ENCODE peak calls at places on chromosomes 5 and 9, in four cellular contexts. One of them, this sample, is unnamed.

GRCh38 chr9:136947955-136948510 is 3.0 kb downstream of the C8G start:
- DNase-seq in fibroblast of the aortic adventitia: peak
- DNase-seq in substantia nigra: peak
- DNase-seq in stimulated activated CD4-positive, alpha-beta T cell treated with anti-CD3 and anti-CD28 coated beads, TNF-alpha, amount 100 ng/mL, for 4 hours: no peak
- DNase-seq in this sample: no peak

GRCh38 chr5:68290260-68290674 is 74.7 kb downstream of the PIK3R1 start:
- DNase-seq in stimulated activated CD4-positive, alpha-beta T cell treated with anti-CD3 and anti-CD28 coated beads, TNF-alpha, amount 100 ng/mL, for 4 hours: no peak
- DNase-seq in substantia nigra: no peak
- DNase-seq in fibroblast of the aortic adventitia: peak
- DNase-seq in this sample: peak

GRCh38 chr5:138408023-138408422 is 30.8 kb upstream of the REEP2 start:
- DNase-seq in fibroblast of the aortic adventitia: no peak
- DNase-seq in substantia nigra: no peak
- DNase-seq in stimulated activated CD4-positive, alpha-beta T cell treated with anti-CD3 and anti-CD28 coated beads, TNF-alpha, amount 100 ng/mL, for 4 hours: no peak
- DNase-seq in this sample: no peak

GRCh38 chr5:127564002-127564769 is 46.7 kb downstream of the PRRC1 start:
- DNase-seq in stimulated activated CD4-positive, alpha-beta T cell treated with anti-CD3 and anti-CD28 coated beads, TNF-alpha, amount 100 ng/mL, for 4 hours: peak
- DNase-seq in substantia nigra: no peak
- DNase-seq in fibroblast of the aortic adventitia: peak
- DNase-seq in this sample: peak

GRCh38 chr9:126503333-126504085 is 110.2 kb upstream of the LMX1B start:
- DNase-seq in substantia nigra: no peak
- DNase-seq in fibroblast of the aortic adventitia: no peak
- DNase-seq in stimulated activated CD4-positive, alpha-beta T cell treated with anti-CD3 and anti-CD28 coated beads, TNF-alpha, amount 100 ng/mL, for 4 hours: no peak
- DNase-seq in this sample: peak

GRCh38 chr5:40578501-40579451 is 100.9 kb upstream of the PTGER4 start:
- DNase-seq in fibroblast of the aortic adventitia: no peak
- DNase-seq in substantia nigra: no peak
- DNase-seq in stimulated activated CD4-positive, alpha-beta T cell treated with anti-CD3 and anti-CD28 coated beads, TNF-alpha, amount 100 ng/mL, for 4 hours: no peak
- DNase-seq in this sample: peak

GRCh38 chr5:16864566-16864965 is 71.5 kb downstream of the MYO10 start:
- DNase-seq in fibroblast of the aortic adventitia: peak
- DNase-seq in stimulated activated CD4-positive, alpha-beta T cell treated with anti-CD3 and anti-CD28 coated beads, TNF-alpha, amount 100 ng/mL, for 4 hours: no peak
- DNase-seq in substantia nigra: no peak
- DNase-seq in this sample: peak

GRCh38 chr9:18566125-18566524 is 92.2 kb downstream of the ADAMTSL1 start:
- DNase-seq in substantia nigra: no peak
- DNase-seq in fibroblast of the aortic adventitia: peak
- DNase-seq in stimulated activated CD4-positive, alpha-beta T cell treated with anti-CD3 and anti-CD28 coated beads, TNF-alpha, amount 100 ng/mL, for 4 hours: no peak
- DNase-seq in this sample: peak

GRCh38 chr5:164505791-164506190 is 1000.4 kb downstream of the MAT2B start:
- DNase-seq in stimulated activated CD4-positive, alpha-beta T cell treated with anti-CD3 and anti-CD28 coated beads, TNF-alpha, amount 100 ng/mL, for 4 hours: no peak
- DNase-seq in fibroblast of the aortic adventitia: no peak
- DNase-seq in substantia nigra: no peak
- DNase-seq in this sample: no peak

GRCh38 chr5:78795757-78796156 is 147.2 kb upstream of the LHFPL2 start:
- DNase-seq in stimulated activated CD4-positive, alpha-beta T cell treated with anti-CD3 and anti-CD28 coated beads, TNF-alpha, amount 100 ng/mL, for 4 hours: no peak
- DNase-seq in substantia nigra: no peak
- DNase-seq in fibroblast of the aortic adventitia: peak
- DNase-seq in this sample: peak

GRCh38 chr9:14198544-14199510 is 115.1 kb downstream of the NFIB start:
- DNase-seq in fibroblast of the aortic adventitia: peak
- DNase-seq in stimulated activated CD4-positive, alpha-beta T cell treated with anti-CD3 and anti-CD28 coated beads, TNF-alpha, amount 100 ng/mL, for 4 hours: no peak
- DNase-seq in substantia nigra: no peak
- DNase-seq in this sample: peak

GRCh38 chr9:19456996-19457693 is 48.3 kb downstream of the ACER2 start:
- DNase-seq in stimulated activated CD4-positive, alpha-beta T cell treated with anti-CD3 and anti-CD28 coated beads, TNF-alpha, amount 100 ng/mL, for 4 hours: peak
- DNase-seq in fibroblast of the aortic adventitia: peak
- DNase-seq in substantia nigra: no peak
- DNase-seq in this sample: peak

GRCh38 chr5:501833-502184 is 22.4 kb downstream of the SLC9A3 start:
- DNase-seq in stimulated activated CD4-positive, alpha-beta T cell treated with anti-CD3 and anti-CD28 coated beads, TNF-alpha, amount 100 ng/mL, for 4 hours: no peak
- DNase-seq in fibroblast of the aortic adventitia: peak
- DNase-seq in substantia nigra: no peak
- DNase-seq in this sample: no peak

GRCh38 chr9:34437006-34437925 is 21.1 kb downstream of the FAM219A start:
- DNase-seq in fibroblast of the aortic adventitia: peak
- DNase-seq in substantia nigra: no peak
- DNase-seq in stimulated activated CD4-positive, alpha-beta T cell treated with anti-CD3 and anti-CD28 coated beads, TNF-alpha, amount 100 ng/mL, for 4 hours: peak
- DNase-seq in this sample: peak

GRCh38 chr5:107670028-107670926 is 460 bp downstream of the EFNA5 start:
- DNase-seq in substantia nigra: no peak
- DNase-seq in stimulated activated CD4-positive, alpha-beta T cell treated with anti-CD3 and anti-CD28 coated beads, TNF-alpha, amount 100 ng/mL, for 4 hours: no peak
- DNase-seq in fibroblast of the aortic adventitia: peak
- DNase-seq in this sample: peak

GRCh38 chr9:83199240-83199639 is 136.3 kb upstream of the RASEF start:
- DNase-seq in fibroblast of the aortic adventitia: peak
- DNase-seq in substantia nigra: no peak
- DNase-seq in stimulated activated CD4-positive, alpha-beta T cell treated with anti-CD3 and anti-CD28 coated beads, TNF-alpha, amount 100 ng/mL, for 4 hours: no peak
- DNase-seq in this sample: peak

GRCh38 chr9:36486933-36487481 is 85.7 kb upstream of the MELK start:
- DNase-seq in stimulated activated CD4-positive, alpha-beta T cell treated with anti-CD3 and anti-CD28 coated beads, TNF-alpha, amount 100 ng/mL, for 4 hours: peak
- DNase-seq in substantia nigra: peak
- DNase-seq in fibroblast of the aortic adventitia: no peak
- DNase-seq in this sample: no peak

GRCh38 chr5:111961867-111962266 is 204.9 kb upstream of the NREP start:
- DNase-seq in substantia nigra: no peak
- DNase-seq in stimulated activated CD4-positive, alpha-beta T cell treated with anti-CD3 and anti-CD28 coated beads, TNF-alpha, amount 100 ng/mL, for 4 hours: no peak
- DNase-seq in fibroblast of the aortic adventitia: no peak
- DNase-seq in this sample: no peak

GRCh38 chr5:55429707-55430253 is 105.0 kb downstream of the PLPP1 start:
- DNase-seq in substantia nigra: no peak
- DNase-seq in fibroblast of the aortic adventitia: no peak
- DNase-seq in stimulated activated CD4-positive, alpha-beta T cell treated with anti-CD3 and anti-CD28 coated beads, TNF-alpha, amount 100 ng/mL, for 4 hours: no peak
- DNase-seq in this sample: no peak

GRCh38 chr5:14595189-14595588 is 13.6 kb downstream of the OTULINL start:
- DNase-seq in fibroblast of the aortic adventitia: no peak
- DNase-seq in stimulated activated CD4-positive, alpha-beta T cell treated with anti-CD3 and anti-CD28 coated beads, TNF-alpha, amount 100 ng/mL, for 4 hours: no peak
- DNase-seq in substantia nigra: no peak
- DNase-seq in this sample: no peak

GRCh38 chr5:148830220-148830619 is 3.8 kb downstream of the ADRB2 start:
- DNase-seq in fibroblast of the aortic adventitia: no peak
- DNase-seq in stimulated activated CD4-positive, alpha-beta T cell treated with anti-CD3 and anti-CD28 coated beads, TNF-alpha, amount 100 ng/mL, for 4 hours: no peak
- DNase-seq in substantia nigra: no peak
- DNase-seq in this sample: no peak

GRCh38 chr9:93189369-93190132 is 5.6 kb downstream of the WNK2 start:
- DNase-seq in substantia nigra: no peak
- DNase-seq in stimulated activated CD4-positive, alpha-beta T cell treated with anti-CD3 and anti-CD28 coated beads, TNF-alpha, amount 100 ng/mL, for 4 hours: no peak
- DNase-seq in fibroblast of the aortic adventitia: no peak
- DNase-seq in this sample: no peak

GRCh38 chr5:164235176-164235914 is 729.9 kb downstream of the MAT2B start:
- DNase-seq in stimulated activated CD4-positive, alpha-beta T cell treated with anti-CD3 and anti-CD28 coated beads, TNF-alpha, amount 100 ng/mL, for 4 hours: no peak
- DNase-seq in fibroblast of the aortic adventitia: peak
- DNase-seq in substantia nigra: no peak
- DNase-seq in this sample: peak

GRCh38 chr5:78499485-78499884 is 139.1 kb downstream of the SCAMP1 start:
- DNase-seq in substantia nigra: no peak
- DNase-seq in fibroblast of the aortic adventitia: no peak
- DNase-seq in stimulated activated CD4-positive, alpha-beta T cell treated with anti-CD3 and anti-CD28 coated beads, TNF-alpha, amount 100 ng/mL, for 4 hours: no peak
- DNase-seq in this sample: no peak

GRCh38 chr5:141877478-141878185 is 578 bp downstream of the PCDH1 start:
- DNase-seq in stimulated activated CD4-positive, alpha-beta T cell treated with anti-CD3 and anti-CD28 coated beads, TNF-alpha, amount 100 ng/mL, for 4 hours: no peak
- DNase-seq in substantia nigra: no peak
- DNase-seq in fibroblast of the aortic adventitia: no peak
- DNase-seq in this sample: no peak

GRCh38 chr9:136551401-136552116 is 5.7 kb upstream of the NOTCH1 start:
- DNase-seq in substantia nigra: no peak
- DNase-seq in fibroblast of the aortic adventitia: peak
- DNase-seq in stimulated activated CD4-positive, alpha-beta T cell treated with anti-CD3 and anti-CD28 coated beads, TNF-alpha, amount 100 ng/mL, for 4 hours: no peak
- DNase-seq in this sample: peak

GRCh38 chr9:116247791-116248343 is 94.3 kb downstream of the PAPPA start:
- DNase-seq in substantia nigra: no peak
- DNase-seq in stimulated activated CD4-positive, alpha-beta T cell treated with anti-CD3 and anti-CD28 coated beads, TNF-alpha, amount 100 ng/mL, for 4 hours: no peak
- DNase-seq in fibroblast of the aortic adventitia: peak
- DNase-seq in this sample: no peak

GRCh38 chr5:168532471-168532870 is 3.4 kb downstream of the FBLL1 start:
- DNase-seq in stimulated activated CD4-positive, alpha-beta T cell treated with anti-CD3 and anti-CD28 coated beads, TNF-alpha, amount 100 ng/mL, for 4 hours: no peak
- DNase-seq in substantia nigra: no peak
- DNase-seq in fibroblast of the aortic adventitia: no peak
- DNase-seq in this sample: no peak

GRCh38 chr5:164181604-164182003 is 676.2 kb downstream of the MAT2B start:
- DNase-seq in substantia nigra: no peak
- DNase-seq in stimulated activated CD4-positive, alpha-beta T cell treated with anti-CD3 and anti-CD28 coated beads, TNF-alpha, amount 100 ng/mL, for 4 hours: no peak
- DNase-seq in fibroblast of the aortic adventitia: no peak
- DNase-seq in this sample: no peak

GRCh38 chr9:132460240-132460639 is 50.2 kb downstream of the CFAP77 start:
- DNase-seq in fibroblast of the aortic adventitia: no peak
- DNase-seq in stimulated activated CD4-positive, alpha-beta T cell treated with anti-CD3 and anti-CD28 coated beads, TNF-alpha, amount 100 ng/mL, for 4 hours: no peak
- DNase-seq in substantia nigra: no peak
- DNase-seq in this sample: no peak

GRCh38 chr9:136079211-136079915 is 15.7 kb downstream of the NACC2 start:
- DNase-seq in substantia nigra: no peak
- DNase-seq in fibroblast of the aortic adventitia: no peak
- DNase-seq in stimulated activated CD4-positive, alpha-beta T cell treated with anti-CD3 and anti-CD28 coated beads, TNF-alpha, amount 100 ng/mL, for 4 hours: no peak
- DNase-seq in this sample: no peak

GRCh38 chr9:129362287-129363098 is 184.4 kb upstream of the IER5L start:
- DNase-seq in stimulated activated CD4-positive, alpha-beta T cell treated with anti-CD3 and anti-CD28 coated beads, TNF-alpha, amount 100 ng/mL, for 4 hours: no peak
- DNase-seq in substantia nigra: no peak
- DNase-seq in fibroblast of the aortic adventitia: no peak
- DNase-seq in this sample: no peak

GRCh38 chr5:53010819-53011218 is 21.7 kb downstream of the ITGA2 start:
- DNase-seq in substantia nigra: no peak
- DNase-seq in stimulated activated CD4-positive, alpha-beta T cell treated with anti-CD3 and anti-CD28 coated beads, TNF-alpha, amount 100 ng/mL, for 4 hours: no peak
- DNase-seq in fibroblast of the aortic adventitia: no peak
- DNase-seq in this sample: peak

GRCh38 chr5:43514471-43514815 is 505 bp downstream of the C5orf34 start:
- DNase-seq in stimulated activated CD4-positive, alpha-beta T cell treated with anti-CD3 and anti-CD28 coated beads, TNF-alpha, amount 100 ng/mL, for 4 hours: no peak
- DNase-seq in fibroblast of the aortic adventitia: peak
- DNase-seq in substantia nigra: no peak
- DNase-seq in this sample: peak

This sample was measured in fibroblast of lung.